ENCODE peak calls at places on chromosomes 2 and 18, in seven cellular contexts. V, F, P, X, Z, M and O are unnamed samples.

GRCh38 chr18:72160504-72161445 is 383.4 kb downstream of the CBLN2 start:
- DNase-seq in Z (no peak), V (no peak), F (no peak), X (no peak), P (no peak), M (no peak), O (no peak)

GRCh38 chr2:36734304-36734703 is 37.8 kb downstream of the VIT start:
- DNase-seq in X (peak), F (no peak), V (no peak), M (no peak), P (peak), Z (peak), O (no peak)

GRCh38 chr2:15191801-15192200 is 369.3 kb downstream of the NBAS start:
- DNase-seq in F (no peak), X (no peak), Z (no peak), M (no peak), V (no peak), P (no peak), O (no peak)

GRCh38 chr2:129441610-129442009 is 537.9 kb upstream of the RAB6C start:
- DNase-seq in X (no peak), V (no peak), F (no peak), P (no peak), Z (no peak), M (no peak), O (no peak)

GRCh38 chr2:239103125-239104098 is 255.5 kb downstream of the TWIST2 start:
- DNase-seq in V (no peak), F (no peak), X (no peak), P (no peak), M (no peak), Z (no peak), O (no peak)

GRCh38 chr18:58378411-58378820 is 250.5 kb downstream of the ALPK2 start:
- DNase-seq in M (no peak), F (no peak), V (peak), Z (no peak), X (no peak), P (no peak), O (no peak)

GRCh38 chr18:28078849-28079248 is 98.1 kb downstream of the CDH2 start:
- DNase-seq in F (no peak), P (peak), X (no peak), M (no peak), V (no peak), Z (no peak), O (no peak)

GRCh38 chr18:80185545-80185944 is 61.8 kb downstream of the PARD6G start:
- DNase-seq in F (no peak), P (no peak), V (no peak), Z (no peak), X (no peak), M (no peak), O (no peak)

DNA sequence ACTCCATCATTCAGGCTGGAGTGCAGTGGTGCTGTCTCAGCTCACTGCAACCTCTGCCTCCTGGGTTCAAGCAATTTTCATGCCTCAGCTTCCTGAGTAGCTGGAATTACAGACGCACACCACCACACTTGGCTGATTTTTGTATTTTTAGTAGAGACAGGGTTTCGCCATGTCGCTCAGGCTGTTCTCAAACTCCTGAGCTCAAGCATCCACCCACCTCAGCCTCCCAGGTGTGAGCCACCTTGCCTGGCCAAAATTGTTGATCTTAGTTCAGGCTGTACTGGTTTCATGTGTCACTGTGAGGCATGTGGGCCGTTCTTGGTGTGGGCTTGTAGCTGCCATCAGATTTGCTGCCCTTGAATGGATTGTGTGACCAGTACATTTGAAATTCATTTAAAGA is 18.1 kb downstream of the CD8A start:
- DNase-seq in M (no peak), P (no peak), X (no peak), V (no peak), Z (no peak), F (no peak), O (no peak)
- TF ChIP-seq CTCF in M (no peak), P (no peak), X (no peak), V (no peak), Z (no peak), F (no peak), O (no peak)

GRCh38 chr2:233448565-233448964 is 94.3 kb downstream of the DGKD start:
- DNase-seq in F (no peak), V (peak), Z (no peak), M (peak), X (no peak), P (no peak), O (no peak)

GRCh38 chr2:233448220-233448559 is 93.9 kb downstream of the DGKD start:
- DNase-seq in M (no peak), P (no peak), X (peak), Z (peak), F (peak), V (peak), O (peak)

GRCh38 chr2:233449921-233450853 is 95.9 kb downstream of the DGKD start:
- DNase-seq in F (peak), V (peak), P (no peak), X (no peak), M (peak), Z (no peak), O (no peak)

GRCh38 chr2:233447506-233448219 is 93.4 kb downstream of the DGKD start:
- DNase-seq in X (no peak), P (no peak), Z (no peak), M (peak), F (no peak), V (peak), O (no peak)

DNA sequence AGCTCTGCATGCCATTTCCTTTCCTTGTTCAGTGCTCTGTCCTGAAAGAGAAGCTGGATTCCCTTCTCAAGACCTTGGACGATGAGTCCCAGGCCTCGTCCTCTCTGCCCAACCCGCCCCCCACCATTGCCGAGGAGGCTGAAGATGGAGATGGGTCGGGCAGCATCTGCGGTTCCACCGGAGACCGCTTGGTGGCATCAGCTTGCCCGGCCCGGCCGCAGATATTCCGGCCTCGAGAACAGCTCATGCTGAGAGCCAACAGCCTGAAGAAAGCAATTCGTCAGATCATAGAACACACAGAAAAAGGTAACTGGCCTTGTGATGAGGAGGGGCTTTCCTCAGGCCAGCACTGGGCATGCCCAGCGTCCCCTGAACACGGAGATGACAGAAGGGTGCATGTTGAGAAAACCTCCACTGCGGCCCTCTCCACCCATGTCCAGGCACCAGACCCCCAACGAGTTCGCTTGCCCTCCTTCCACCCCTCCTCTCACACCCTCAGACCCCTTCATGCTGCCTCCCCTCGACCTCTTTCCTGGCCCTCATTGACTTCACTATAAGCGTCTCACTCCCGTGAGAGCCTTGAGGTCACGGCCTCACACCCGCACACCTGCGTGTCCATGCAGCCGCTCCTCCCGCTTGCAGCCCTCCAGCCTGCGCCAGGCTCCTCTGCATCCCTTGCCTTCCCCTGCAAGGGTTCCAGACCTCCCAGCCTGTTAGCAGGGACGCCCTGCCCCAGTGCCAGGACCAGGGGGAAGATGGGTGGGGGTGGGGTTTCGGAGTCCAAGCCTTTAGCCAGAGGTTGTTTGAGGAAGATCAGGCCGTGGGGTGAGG is 95.0 kb downstream of the DGKD start:
- DNase-seq in V (peak), F (no peak), M (peak), X (peak), P (peak), Z (peak), O (no peak)
- TF ChIP-seq CTCF in V (no peak), F (no peak), M (peak), X (peak), P (peak), Z (peak), O (no peak)

GRCh38 chr2:70959851-70960832 is 18.3 kb upstream of the ANKRD53 start:
- DNase-seq in M (no peak), V (peak), Z (no peak), P (no peak), X (no peak), F (no peak), O (no peak)
- TF ChIP-seq CTCF in M (no peak), V (no peak), Z (no peak), P (no peak), X (no peak), F (peak), O (peak)

DNA sequence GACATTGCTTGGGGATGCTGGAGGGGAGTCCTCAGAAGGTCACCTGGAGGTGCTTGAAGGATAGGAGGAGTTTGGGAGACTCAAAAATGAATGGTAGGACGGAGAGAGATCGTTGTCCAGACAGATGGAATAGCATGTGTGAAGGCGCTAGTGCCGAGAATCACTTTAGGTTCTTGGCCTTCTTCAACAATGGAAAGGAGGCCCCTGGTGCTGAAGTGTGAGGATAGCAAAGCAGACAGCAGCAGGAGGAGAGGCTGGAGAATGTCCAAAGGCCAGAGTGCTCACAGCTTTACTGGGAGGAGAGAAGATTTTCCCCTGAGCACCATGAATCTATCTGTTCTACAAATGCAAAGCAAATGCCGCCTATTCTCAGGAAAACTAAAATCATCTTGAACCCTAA is 456.3 kb downstream of the LPIN1 start:
- DNase-seq in V (no peak), X (peak), P (peak), Z (peak), M (no peak), F (no peak), O (no peak)
- TF ChIP-seq CTCF in V (no peak), X (peak), P (no peak), Z (peak), M (no peak), F (no peak), O (no peak)

DNA sequence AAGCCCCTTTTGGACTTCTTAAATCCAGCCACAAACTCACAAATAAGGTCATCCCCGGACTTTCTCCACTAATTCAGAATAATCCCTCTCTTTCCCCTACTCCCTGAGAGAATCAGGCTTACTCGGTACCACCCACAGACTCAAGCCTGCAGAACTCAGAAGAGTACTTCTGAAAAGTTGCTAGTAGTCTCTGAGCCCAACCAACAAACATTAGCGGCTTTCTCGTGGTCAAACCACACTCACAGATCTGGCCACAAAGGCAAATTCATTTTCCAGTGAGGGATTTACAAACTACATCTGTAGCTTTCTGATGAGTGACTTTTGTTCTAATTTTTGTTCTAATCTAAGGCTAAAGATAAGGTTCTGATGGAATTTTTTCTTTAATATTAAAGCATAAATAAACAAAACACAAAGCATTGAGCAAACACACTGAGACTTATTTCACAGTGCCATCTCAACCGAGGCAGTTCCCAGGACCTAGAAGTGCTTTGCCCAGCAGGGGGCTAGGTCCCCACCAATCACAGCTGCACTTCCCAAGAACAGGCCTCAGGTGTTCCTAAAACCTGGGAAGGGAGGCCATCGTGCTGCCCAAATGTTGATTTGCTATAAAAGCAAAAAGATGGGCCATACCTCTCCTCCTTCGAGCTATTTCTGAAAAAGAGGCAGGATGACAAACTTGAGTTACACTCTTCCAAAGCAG is 110.7 kb downstream of the COLEC12 start:
- DNase-seq in F (peak), M (no peak), P (peak), Z (peak), X (peak), V (no peak), O (no peak)
- TF ChIP-seq CTCF in F (peak), M (no peak), P (peak), Z (peak), X (peak), V (no peak), O (no peak)

GRCh38 chr2:9416962-9417316 is 6.4 kb downstream of the ITGB1BP1 start:
- DNase-seq in M (no peak), Z (no peak), P (no peak), F (no peak), V (peak), X (no peak), O (no peak)
- TF ChIP-seq CTCF in M (no peak), Z (no peak), P (no peak), F (no peak), V (no peak), X (no peak), O (no peak)